ENCODE peak calls at places on chromosomes 4 and X, in four cellular contexts. I is K562, O is H1, D is GM12878. R is an unnamed sample.

GRCh38 chr4:183287677-183288076 is 32.4 kb downstream of the CLDN22 start:
- DNase-seq in I (no peak), O (no peak), D (no peak), R (no peak)

GRCh38 chr4:100742045-100742444 is 224.2 kb upstream of the EMCN start:
- DNase-seq in I (no peak), O (no peak), D (no peak), R (peak; percentile 4)

GRCh38 chr4:184807261-184807660 is 18.5 kb downstream of the ACSL1 start:
- DNase-seq in I (no peak), O (no peak), D (no peak), R (no peak)

GRCh38 chr4:181264908-181265307 is 978.3 kb upstream of the TENM3 start:
- DNase-seq in I (no peak), O (no peak), D (no peak), R (no peak)

GRCh38 chrX:14528629-14529287 is 578 bp upstream of the GLRA2 start:
- DNase-seq in I (peak; percentile 23), O (peak; percentile 17), D (peak; percentile 4), R (peak; percentile 10)

GRCh38 chr4:146846882-146847281 is 98.8 kb downstream of the TTC29 start:
- DNase-seq in I (no peak), O (no peak), D (no peak), R (no peak)

GRCh38 chr4:115110191-115111166 is 2.9 kb downstream of the NDST4 start:
- DNase-seq in I (no peak), O (no peak), D (no peak), R (no peak)

GRCh38 chr4:7518871-7519637 is 84.3 kb upstream of the PSAPL1 start:
- DNase-seq in I (no peak), O (no peak), D (no peak), R (no peak)

GRCh38 chr4:52402582-52402981 is 256.5 kb downstream of the USP46 start:
- DNase-seq in I (no peak), O (no peak), D (no peak), R (no peak)

GRCh38 chrX:150212672-150213480 is 150.2 kb upstream of the MAMLD1 start:
- DNase-seq in I (no peak), O (no peak), D (no peak), R (no peak)

GRCh38 chr4:161359491-161359890 is 804.3 kb downstream of the FSTL5 start:
- DNase-seq in I (no peak), O (no peak), D (peak; percentile 11), R (no peak)

GRCh38 chr4:185510803-185511202 is 24.5 kb downstream of the PDLIM3 start:
- DNase-seq in I (no peak), O (no peak), D (no peak), R (no peak)

GRCh38 chr4:53659737-53660136 is 68.5 kb upstream of the LNX1 start:
- DNase-seq in I (no peak), O (no peak), D (no peak), R (no peak)

GRCh38 chrX:12138366-12139313 is at the start of gene FRMPD4:
- DNase-seq in I (no peak), O (no peak), D (no peak), R (no peak)

GRCh38 chr4:164648151-164648848 is 105.6 kb upstream of the SMIM31 start:
- DNase-seq in I (no peak), O (no peak), D (no peak), R (no peak)

GRCh38 chr4:8371251-8371995 is 69.1 kb downstream of the ACOX3 start:
- DNase-seq in I (peak; percentile 26), O (no peak), D (no peak), R (no peak)

GRCh38 chr4:87353592-87353991 is 30.9 kb upstream of the HSD17B13 start:
- DNase-seq in I (peak; percentile 16), O (peak; percentile 13), D (peak; percentile 13), R (peak; percentile 29)

GRCh38 chr4:174749091-174749490 is 80.0 kb downstream of the GLRA3 start:
- DNase-seq in I (no peak), O (no peak), D (no peak), R (no peak)

GRCh38 chrX:119127643-119128042 is at the start of gene KIAA1210:
- DNase-seq in I (no peak), O (no peak), D (no peak), R (no peak)

GRCh38 chr4:24519649-24520048 is 64.7 kb downstream of the DHX15 start:
- DNase-seq in I (no peak), O (no peak), D (no peak), R (peak; percentile 18)

GRCh38 chr4:59102311-59102710 is 1992.1 kb upstream of the IGFBP7 start:
- DNase-seq in I (no peak), O (no peak), D (no peak), R (no peak)

GRCh38 chrX:29869837-29870236 is 345.5 kb upstream of the MAGEB2 start:
- DNase-seq in I (no peak), O (no peak), D (no peak), R (no peak)

GRCh38 chrX:29870608-29871007 is 344.8 kb upstream of the MAGEB2 start:
- DNase-seq in I (no peak), O (no peak), D (no peak), R (no peak)

GRCh38 chrX:29867971-29868370 is 347.4 kb upstream of the MAGEB2 start:
- DNase-seq in I (no peak), O (no peak), D (no peak), R (no peak)

GRCh38 chrX:29872831-29873230 is 342.5 kb upstream of the MAGEB2 start:
- DNase-seq in I (no peak), O (no peak), D (no peak), R (no peak)
- TF ChIP-seq BRCA1 in I (no peak), O (no peak), D (no peak), R (no peak)

DNA sequence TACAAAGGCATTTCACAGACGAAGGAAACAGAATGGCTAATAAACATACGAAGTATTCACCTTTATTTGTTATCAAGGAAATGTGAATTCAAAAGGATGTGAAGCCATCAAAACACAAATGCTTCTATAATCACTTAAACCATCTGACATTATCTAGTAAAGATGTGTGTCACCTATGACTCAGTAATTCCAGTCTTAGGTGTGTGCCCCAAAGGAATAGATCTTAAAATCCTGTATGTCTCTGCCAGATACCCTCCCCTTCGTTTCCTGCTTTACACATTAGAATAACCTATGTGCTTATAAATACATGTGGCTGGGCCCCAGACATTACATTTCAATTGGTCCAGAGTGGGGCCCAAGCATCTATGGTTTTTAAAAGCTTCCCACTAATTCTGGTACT is 41.7 kb upstream of the CEP135 start:
- DNase-seq in I (no peak), O (no peak), D (no peak), R (no peak)
- TF ChIP-seq BRCA1 in I (no peak), O (no peak), D (no peak), R (no peak)

DNA sequence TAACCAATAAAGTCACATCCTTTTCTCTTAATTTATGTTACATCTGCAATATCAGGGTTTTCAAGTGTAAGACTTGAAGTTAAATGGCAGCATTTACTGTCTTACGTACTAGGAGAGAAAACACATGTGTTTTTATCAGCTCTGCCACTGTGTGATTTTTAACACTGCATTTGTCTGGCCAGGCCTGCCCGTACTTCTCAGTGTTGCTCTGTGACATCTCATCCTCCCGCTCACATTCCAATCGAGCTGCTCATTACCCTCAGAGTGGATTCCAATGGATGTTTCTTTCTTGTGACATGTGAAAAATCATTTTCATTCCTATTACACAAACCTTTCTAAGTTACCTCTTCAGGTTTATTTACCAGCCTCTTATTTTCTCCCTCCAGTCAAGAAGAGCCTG is 420.4 kb downstream of the FAT4 start:
- DNase-seq in I (no peak), O (no peak), D (no peak), R (peak; percentile 33)
- TF ChIP-seq BRCA1 in I (no peak), O (no peak), D (no peak), R (no peak)

GRCh38 chr4:91502365-91502764 is 801.4 kb upstream of the GRID2 start:
- DNase-seq in I (no peak), O (no peak), D (no peak), R (peak; percentile 1)
- TF ChIP-seq BRCA1 in I (no peak), O (no peak), D (no peak), R (no peak)

GRCh38 chrX:16774746-16775145 is 11.5 kb upstream of the TXLNG start:
- DNase-seq in I (no peak), O (no peak), D (no peak), R (no peak)
- TF ChIP-seq BRCA1 in I (no peak), O (no peak), D (no peak), R (no peak)

GRCh38 chr4:83516042-83516772 is 19.7 kb upstream of the GPAT3 start:
- DNase-seq in I (no peak), O (no peak), D (no peak), R (no peak)
- TF ChIP-seq BRCA1 in I (no peak), O (no peak), D (no peak), R (no peak)

GRCh38 chr4:41044165-41044564 is 170.2 kb downstream of the APBB2 start:
- DNase-seq in I (no peak), O (no peak), D (no peak), R (no peak)
- TF ChIP-seq BRCA1 in I (no peak), O (no peak), D (no peak), R (no peak)

R was measured in HepG2.